ENCODE peak calls at places on chromosomes 4 and X, in five cellular contexts. M is cardiac muscle cell, E is HL-60, V is stomach, L is endothelial cell. Q is an unnamed sample.

GRCh38 chr4:106650701-106651100 is 282.1 kb upstream of the GIMD1 start:
- DNase-seq in E (no peak), V (no peak), L (no peak), M (no peak), Q (no peak)

GRCh38 chrX:73850124-73851013 is 287.4 kb downstream of the CHIC1 start:
- DNase-seq in E (no peak), L (peak; percentile 7), V (peak; percentile 45), M (peak; percentile 34), Q (no peak)

GRCh38 chr4:187171731-187172339 is 448.2 kb upstream of the FAT1 start:
- DNase-seq in M (no peak), L (no peak), V (no peak), E (no peak), Q (no peak)

GRCh38 chr4:87007345-87008181 is 72.8 kb downstream of the AFF1 start:
- DNase-seq in V (peak; percentile 59), M (peak; percentile 69), E (no peak), L (peak; percentile 50), Q (no peak)

GRCh38 chr4:169251291-169252235 is 19.2 kb downstream of the SH3RF1 start:
- DNase-seq in L (no peak), V (no peak), E (no peak), M (no peak), Q (no peak)

GRCh38 chr4:136803430-136803829 is 728.9 kb downstream of the PCDH18 start:
- DNase-seq in L (no peak), E (no peak), V (no peak), M (no peak), Q (no peak)

GRCh38 chr4:159725571-159725970 is 622.7 kb downstream of the RAPGEF2 start:
- DNase-seq in M (no peak), L (no peak), E (no peak), V (no peak), Q (no peak)

GRCh38 chrX:15507005-15507404 is 6.4 kb downstream of the BMX start:
- DNase-seq in M (no peak), E (no peak), L (no peak), V (no peak), Q (no peak)

GRCh38 chr4:67152976-67153375 is 392.3 kb downstream of the CENPC start:
- DNase-seq in E (no peak), V (no peak), L (no peak), M (no peak), Q (no peak)

DNA sequence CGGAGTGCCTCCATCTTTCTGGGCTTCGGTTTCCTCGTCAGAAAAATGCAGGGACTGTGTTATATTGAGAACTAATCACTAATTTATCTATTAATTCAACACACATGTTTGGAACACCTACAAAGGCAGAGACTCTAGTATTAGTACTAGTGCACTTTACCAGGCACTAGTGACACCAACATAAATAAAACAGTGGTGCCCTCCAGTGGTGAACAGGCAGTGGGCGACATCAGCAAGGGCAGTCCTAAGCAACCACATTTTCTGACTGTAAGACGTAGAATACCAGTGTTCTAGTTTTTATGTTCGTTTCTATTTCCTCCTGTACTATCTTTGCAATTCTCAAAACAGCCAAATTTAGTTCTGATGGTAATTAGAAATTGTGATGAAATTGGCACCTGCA is 69.1 kb upstream of the UCP1 start:
- DNase-seq in L (peak; percentile 35), E (peak; percentile 7), M (peak; percentile 41), V (no peak), Q (peak; percentile 12)
- TF ChIP-seq CTCF in L (peak; percentile 51), E (peak; percentile 76), M (peak; percentile 57), V (peak; percentile 19), Q (peak; percentile 66)

DNA sequence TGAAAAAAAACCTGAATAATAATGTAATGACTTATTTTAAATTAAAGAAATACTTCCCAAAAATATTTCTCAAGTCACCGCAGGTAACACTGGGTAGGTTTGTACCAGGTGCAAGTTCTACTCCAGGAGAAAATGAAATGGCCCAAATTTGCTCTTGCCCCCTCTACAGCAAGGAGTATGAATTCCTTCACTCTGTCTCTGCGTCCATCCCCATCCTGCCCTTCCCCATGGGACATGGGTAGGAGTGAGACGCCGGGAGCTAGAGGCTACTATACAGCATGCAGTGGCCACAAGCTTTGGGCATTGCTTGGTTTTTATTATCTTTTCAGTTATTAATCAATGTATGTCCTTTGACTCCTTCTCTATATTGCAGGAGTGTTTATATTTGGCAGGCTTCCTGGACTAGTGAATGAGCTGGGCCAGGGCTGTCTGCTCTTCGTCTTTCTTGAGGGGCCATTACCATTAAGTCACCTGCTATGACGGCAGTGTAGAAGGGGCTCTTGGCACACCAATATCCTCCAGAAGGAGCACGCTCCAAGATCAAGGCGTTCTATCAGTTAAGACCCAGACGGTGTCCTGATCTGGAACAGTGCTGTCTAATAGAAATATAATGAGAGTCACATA is 149.6 kb downstream of the ENPP6 start:
- DNase-seq in E (no peak), V (no peak), M (no peak), L (no peak), Q (no peak)
- TF ChIP-seq CTCF in E (no peak), V (no peak), M (no peak), L (no peak), Q (no peak)

GRCh38 chr4:2280531-2281300 is 18.8 kb upstream of the MXD4 start:
- DNase-seq in E (no peak), L (no peak), M (no peak), V (peak; percentile 65), Q (no peak)
- TF ChIP-seq CTCF in E (no peak), L (no peak), M (no peak), V (no peak), Q (no peak)

GRCh38 chr4:182560358-182560757 is 317.2 kb downstream of the TENM3 start:
- DNase-seq in L (no peak), V (no peak), E (no peak), M (no peak), Q (no peak)
- TF ChIP-seq CTCF in L (no peak), V (no peak), E (no peak), M (no peak), Q (no peak)

GRCh38 chr4:161419822-161420221 is 744.0 kb downstream of the FSTL5 start:
- DNase-seq in M (no peak), V (no peak), E (peak; percentile 6), L (peak; percentile 46), Q (no peak)
- TF ChIP-seq CTCF in M (no peak), V (no peak), E (peak; percentile 4), L (peak; percentile 66), Q (no peak)

DNA sequence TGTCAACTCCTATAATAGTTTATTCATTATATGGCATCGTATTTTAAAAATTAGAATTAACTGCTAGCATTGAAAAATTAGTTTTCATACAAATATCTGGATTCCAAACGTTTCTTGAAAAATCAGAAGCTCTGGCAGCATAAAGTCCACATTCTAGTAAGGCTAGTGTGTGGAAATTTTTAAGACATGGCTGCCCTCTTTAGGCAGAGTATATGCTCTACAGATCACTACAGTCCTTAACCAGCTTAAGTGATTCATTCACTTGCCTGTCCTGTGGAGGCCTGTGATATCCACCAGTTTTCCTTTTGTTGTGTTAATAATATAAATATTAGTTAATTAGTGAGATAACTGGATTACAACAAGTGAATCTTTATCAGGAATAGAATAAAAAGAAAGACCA is 287.2 kb downstream of the OPHN1 start:
- DNase-seq in V (no peak), M (peak; percentile 67), L (no peak), E (no peak), Q (no peak)
- TF ChIP-seq CTCF in V (no peak), M (peak; percentile 50), L (no peak), E (peak; percentile 20), Q (no peak)

GRCh38 chr4:103201254-103201653 is 3.1 kb upstream of the CENPE start:
- DNase-seq in E (no peak), V (no peak), L (no peak), M (no peak), Q (no peak)

GRCh38 chr4:103199009-103199408 is 866 bp upstream of the CENPE start:
- DNase-seq in M (no peak), E (no peak), L (no peak), V (no peak), Q (no peak)

GRCh38 chr4:103201724-103202123 is 3.6 kb upstream of the CENPE start:
- DNase-seq in E (no peak), V (no peak), L (no peak), M (no peak), Q (no peak)

GRCh38 chr4:103197765-103198110 is 405 bp downstream of the CENPE start:
- DNase-seq in L (no peak), E (no peak), M (no peak), V (no peak), Q (no peak)

GRCh38 chr4:103198111-103198765 is at the start of gene CENPE:
- DNase-seq in L (peak; percentile 84), M (peak; percentile 93), E (peak; percentile 66), V (peak; percentile 86), Q (peak; percentile 60)
- TF ChIP-seq CTCF in L (no peak), M (no peak), E (no peak), V (no peak), Q (no peak)

DNA sequence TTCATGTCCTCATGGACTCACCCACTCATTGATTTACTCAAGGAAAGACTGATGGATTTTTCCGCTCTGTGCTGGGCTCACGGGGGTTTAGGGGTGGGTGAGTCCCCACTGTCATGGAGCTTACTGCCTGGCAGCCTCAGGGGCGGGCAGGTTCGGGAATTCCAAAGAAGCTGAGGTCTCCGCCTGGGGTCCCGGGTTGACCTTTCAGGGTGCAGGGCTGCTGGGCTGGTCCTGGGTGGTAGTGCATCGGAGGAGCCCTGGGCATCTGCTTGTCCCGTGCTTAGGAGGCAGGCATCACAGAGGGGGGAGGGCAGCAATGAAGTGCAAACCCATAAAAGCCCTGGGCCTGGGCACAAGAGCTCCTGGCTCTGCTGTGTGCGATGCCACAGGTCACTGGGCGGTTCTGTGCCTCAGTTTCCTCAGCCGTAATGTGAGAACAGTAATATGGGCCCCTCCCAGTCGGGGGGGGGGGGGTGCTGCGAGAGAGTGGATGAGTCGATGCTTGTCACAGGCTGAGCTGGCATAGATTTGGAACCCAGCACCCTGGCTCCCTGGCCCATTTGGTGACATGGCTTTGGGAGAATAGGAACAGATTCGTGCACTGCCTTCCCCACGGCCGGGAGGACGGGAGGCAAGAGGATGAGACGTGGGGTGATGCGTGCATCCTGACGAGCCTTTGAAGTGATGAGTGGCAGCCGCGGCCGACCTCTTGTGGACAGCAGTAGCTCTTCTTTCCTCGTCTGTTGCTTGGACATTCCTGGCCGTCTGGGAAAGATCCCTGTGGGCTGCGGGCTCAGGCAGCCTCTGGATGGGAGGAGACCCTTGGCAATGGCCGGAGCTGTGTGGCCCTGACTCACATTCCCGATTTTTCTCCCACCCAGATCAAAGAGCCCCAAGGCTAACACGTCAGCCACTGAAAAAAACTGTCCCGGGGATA is 42.0 kb downstream of the PSAPL1 start:
- DNase-seq in E (no peak), V (peak; percentile 21), M (peak; percentile 43), L (peak; percentile 2), Q (no peak)
- TF ChIP-seq CTCF in E (no peak), V (no peak), M (peak; percentile 34), L (no peak), Q (no peak)

Q was measured in GM12864.